ENCODE peak calls at places on chromosomes 2 and 18, in four cellular contexts. V is hypothalamus, A is lower leg skin, T is HAP-1. K is an unnamed sample.

GRCh38 chr2:148021059-148021985 is at the start of gene MBD5:
- DNase-seq in A (no peak), V (no peak), T (peak; percentile 59), K (no peak)

GRCh38 chr2:20594957-20595356 is 55.9 kb downstream of the HS1BP3 start:
- DNase-seq in A (peak; percentile 78), T (no peak), V (no peak), K (no peak)

GRCh38 chr2:233307565-233307964 is at the start of gene SAG:
- DNase-seq in V (no peak), A (no peak), T (no peak), K (no peak)

GRCh38 chr2:78861546-78861945 is 164.0 kb upstream of the REG3G start:
- DNase-seq in V (no peak), T (peak; percentile 32), A (no peak), K (no peak)

GRCh38 chr2:121099329-121100318 is 185.4 kb downstream of the TFCP2L1 start:
- DNase-seq in T (no peak), A (no peak), V (no peak), K (no peak)

GRCh38 chr18:22605736-22606135 is 188.0 kb upstream of the CTAGE1 start:
- DNase-seq in T (no peak), A (no peak), V (no peak), K (no peak)

GRCh38 chr2:21981127-21981526 is 857.4 kb downstream of the TDRD15 start:
- DNase-seq in T (no peak), A (no peak), V (no peak), K (no peak)

GRCh38 chr18:45974088-45974536 is 7.0 kb upstream of the EPG5 start:
- DNase-seq in A (peak; percentile 88), V (no peak), T (peak; percentile 61), K (peak; percentile 41)

GRCh38 chr18:77114564-77115391 is 17.8 kb downstream of the MBP start:
- DNase-seq in A (peak; percentile 99), T (no peak), V (no peak), K (no peak)

GRCh38 chr2:63048367-63049171 is 2.1 kb upstream of the OTX1 start:
- DNase-seq in A (no peak), V (no peak), T (peak; percentile 44), K (peak; percentile 53)

GRCh38 chr2:23299796-23300195 is 85.2 kb upstream of the KLHL29 start:
- DNase-seq in T (no peak), A (peak; percentile 62), V (no peak), K (no peak)

GRCh38 chr2:214889301-214889700 is 79.8 kb upstream of the BARD1 start:
- DNase-seq in A (no peak), V (no peak), T (no peak), K (no peak)

GRCh38 chr2:209593930-209594329 is 170.1 kb downstream of the MAP2 start:
- DNase-seq in T (no peak), V (no peak), A (no peak), K (no peak)

GRCh38 chr2:221975151-221975550 is 323.6 kb downstream of the PAX3 start:
- DNase-seq in T (no peak), A (no peak), V (no peak), K (no peak)

GRCh38 chr2:240816584-240817495 is 3.2 kb downstream of the KIF1A start:
- DNase-seq in V (no peak), A (peak; percentile 82), T (no peak), K (no peak)

GRCh38 chr2:155983850-155984249 is 348.7 kb downstream of the NR4A2 start:
- DNase-seq in T (peak; percentile 74), A (no peak), V (no peak), K (no peak)

GRCh38 chr2:224882291-224883171 is 159.7 kb downstream of the DOCK10 start:
- DNase-seq in T (no peak), V (no peak), A (no peak), K (no peak)

GRCh38 chr2:210226186-210226585 is 939 bp upstream of the ACADL start:
- DNase-seq in T (no peak), A (no peak), V (no peak), K (no peak)

GRCh38 chr2:96631804-96632435 is 6.2 kb downstream of the KANSL3 start:
- DNase-seq in T (no peak), A (no peak), V (no peak), K (no peak)

GRCh38 chr2:143475131-143475784 is 346.0 kb downstream of the ARHGAP15 start:
- DNase-seq in A (peak; percentile 82), V (no peak), T (no peak), K (no peak)

GRCh38 chr2:31812051-31812798 is 198.6 kb downstream of the MEMO1 start:
- DNase-seq in T (no peak), A (no peak), V (no peak), K (no peak)

GRCh38 chr2:56025469-56026193 is 102.0 kb upstream of the EFEMP1 start:
- DNase-seq in T (no peak), V (no peak), A (no peak), K (no peak)

GRCh38 chr2:194087089-194087488 is 1569.9 kb upstream of the SLC39A10 start:
- DNase-seq in T (no peak), A (no peak), V (no peak), K (no peak)

GRCh38 chr2:216108310-216108966 is 710 bp upstream of the XRCC5 start:
- DNase-seq in V (no peak), T (peak; percentile 20), A (no peak), K (no peak)

GRCh38 chr2:6877402-6878305 is at the start of gene RSAD2:
- DNase-seq in T (no peak), A (no peak), V (no peak), K (no peak)

GRCh38 chr18:35456181-35456850 is 41.4 kb downstream of the INO80C start:
- DNase-seq in V (no peak), T (no peak), A (no peak), K (no peak)

GRCh38 chr2:218891275-218892135 is 10.9 kb downstream of the WNT10A start:
- DNase-seq in V (no peak), T (no peak), A (peak; percentile 61), K (no peak)

GRCh38 chr2:205771063-205771462 is 88.8 kb downstream of the NRP2 start:
- DNase-seq in V (no peak), A (no peak), T (no peak), K (no peak)

GRCh38 chr18:59049726-59050660 is 89.7 kb upstream of the SEC11C start:
- DNase-seq in V (no peak), A (peak; percentile 73), T (no peak), K (no peak)

GRCh38 chr2:162333968-162334367 is 10.0 kb upstream of the GCA start:
- DNase-seq in T (no peak), A (no peak), V (no peak), K (no peak)

K was measured in neuronal stem cell.